ENCODE peak calls at places on chromosomes 12 and 14, in seven cellular contexts. One of them, this sample, is unnamed.

GRCh38 chr14:94646481-94646880 is 34.3 kb downstream of the SERPINA3 start:
- DNase-seq in left lung: no peak
- DNase-seq in BE2C: no peak
- DNase-seq in epithelial cell of esophagus: no peak
- DNase-seq in Caco-2: no peak
- DNase-seq in pancreas: no peak
- DNase-seq in astrocyte of the cerebellum: peak
- DNase-seq in this sample: peak

GRCh38 chr12:71415336-71416231 is 24.0 kb upstream of the LGR5 start:
- DNase-seq in left lung: no peak
- DNase-seq in BE2C: peak
- DNase-seq in epithelial cell of esophagus: peak
- DNase-seq in Caco-2: peak
- DNase-seq in pancreas: no peak
- DNase-seq in astrocyte of the cerebellum: peak
- DNase-seq in this sample: no peak

GRCh38 chr12:12736759-12737676 is 19.9 kb downstream of the CDKN1B start:
- DNase-seq in left lung: no peak
- DNase-seq in BE2C: peak
- DNase-seq in epithelial cell of esophagus: peak
- DNase-seq in Caco-2: peak
- DNase-seq in pancreas: no peak
- DNase-seq in astrocyte of the cerebellum: no peak
- DNase-seq in this sample: peak

GRCh38 chr14:105056303-105056831 is 8.9 kb downstream of the GPR132 start:
- DNase-seq in left lung: peak
- DNase-seq in BE2C: no peak
- DNase-seq in epithelial cell of esophagus: no peak
- DNase-seq in Caco-2: no peak
- DNase-seq in pancreas: no peak
- DNase-seq in astrocyte of the cerebellum: no peak
- DNase-seq in this sample: no peak

GRCh38 chr12:102528111-102528510 is 47.7 kb upstream of the IGF1 start:
- DNase-seq in left lung: no peak
- DNase-seq in BE2C: no peak
- DNase-seq in epithelial cell of esophagus: no peak
- DNase-seq in Caco-2: no peak
- DNase-seq in pancreas: no peak
- DNase-seq in astrocyte of the cerebellum: no peak
- DNase-seq in this sample: no peak

GRCh38 chr12:21566223-21566906 is 38.3 kb downstream of the GYS2 start:
- DNase-seq in left lung: no peak
- DNase-seq in BE2C: no peak
- DNase-seq in epithelial cell of esophagus: no peak
- DNase-seq in Caco-2: peak
- DNase-seq in pancreas: no peak
- DNase-seq in astrocyte of the cerebellum: no peak
- DNase-seq in this sample: no peak

GRCh38 chr14:89493406-89493805 is 76.4 kb upstream of the FOXN3 start:
- DNase-seq in left lung: no peak
- DNase-seq in BE2C: no peak
- DNase-seq in epithelial cell of esophagus: no peak
- DNase-seq in Caco-2: no peak
- DNase-seq in pancreas: no peak
- DNase-seq in astrocyte of the cerebellum: no peak
- DNase-seq in this sample: no peak

GRCh38 chr14:92160619-92161018 is 38.9 kb downstream of the CPSF2 start:
- DNase-seq in left lung: no peak
- DNase-seq in BE2C: no peak
- DNase-seq in epithelial cell of esophagus: peak
- DNase-seq in Caco-2: no peak
- DNase-seq in pancreas: no peak
- DNase-seq in astrocyte of the cerebellum: peak
- DNase-seq in this sample: peak

GRCh38 chr12:119681953-119682352 is 14.0 kb downstream of the PRKAB1 start:
- DNase-seq in left lung: no peak
- DNase-seq in BE2C: no peak
- DNase-seq in epithelial cell of esophagus: peak
- DNase-seq in Caco-2: no peak
- DNase-seq in pancreas: no peak
- DNase-seq in astrocyte of the cerebellum: no peak
- DNase-seq in this sample: no peak

GRCh38 chr12:13602217-13602616 is 379.2 kb downstream of the GRIN2B start:
- DNase-seq in left lung: no peak
- DNase-seq in BE2C: no peak
- DNase-seq in epithelial cell of esophagus: no peak
- DNase-seq in Caco-2: no peak
- DNase-seq in pancreas: no peak
- DNase-seq in astrocyte of the cerebellum: no peak
- DNase-seq in this sample: no peak

GRCh38 chr12:29239336-29239735 is 90.3 kb downstream of the FAR2 start:
- DNase-seq in left lung: no peak
- DNase-seq in BE2C: no peak
- DNase-seq in epithelial cell of esophagus: no peak
- DNase-seq in Caco-2: no peak
- DNase-seq in pancreas: no peak
- DNase-seq in astrocyte of the cerebellum: no peak
- DNase-seq in this sample: no peak

GRCh38 chr12:28998662-28999120 is 150.4 kb upstream of the FAR2 start:
- DNase-seq in left lung: peak
- DNase-seq in BE2C: peak
- DNase-seq in epithelial cell of esophagus: peak
- DNase-seq in Caco-2: peak
- DNase-seq in pancreas: no peak
- DNase-seq in astrocyte of the cerebellum: peak
- DNase-seq in this sample: peak

GRCh38 chr14:55581011-55581806 is 1.2 kb downstream of the KTN1 start:
- DNase-seq in left lung: peak
- DNase-seq in BE2C: peak
- DNase-seq in epithelial cell of esophagus: peak
- DNase-seq in Caco-2: peak
- DNase-seq in pancreas: peak
- DNase-seq in astrocyte of the cerebellum: no peak
- DNase-seq in this sample: peak

GRCh38 chr14:97180304-97181200 is 383.4 kb downstream of the VRK1 start:
- DNase-seq in left lung: no peak
- DNase-seq in BE2C: peak
- DNase-seq in epithelial cell of esophagus: peak
- DNase-seq in Caco-2: no peak
- DNase-seq in pancreas: no peak
- DNase-seq in astrocyte of the cerebellum: peak
- DNase-seq in this sample: peak

GRCh38 chr14:91284146-91284790 is 39.8 kb upstream of the GPR68 start:
- DNase-seq in left lung: no peak
- DNase-seq in BE2C: peak
- DNase-seq in epithelial cell of esophagus: peak
- DNase-seq in Caco-2: no peak
- DNase-seq in pancreas: no peak
- DNase-seq in astrocyte of the cerebellum: peak
- DNase-seq in this sample: peak

DNA sequence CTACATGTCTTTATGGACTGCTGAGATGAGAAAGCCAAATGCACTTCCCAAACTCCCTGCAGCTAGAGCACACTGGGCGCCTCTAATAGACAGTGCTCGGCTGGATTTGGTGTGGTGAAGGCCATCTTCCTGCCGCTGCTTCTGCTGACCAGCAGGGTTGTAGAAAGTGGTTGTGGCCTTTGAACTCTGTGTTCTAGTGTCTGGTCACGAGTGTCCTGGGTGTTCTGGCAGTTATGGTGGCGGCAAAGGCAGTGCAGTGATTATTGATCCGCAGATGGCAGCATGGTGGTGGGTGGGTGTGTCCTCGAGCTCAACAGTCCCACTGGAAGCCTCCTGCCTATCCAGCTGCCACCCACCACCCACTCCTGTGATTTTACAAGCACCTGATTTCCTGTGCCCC is 43.4 kb downstream of the SMIM41 start:
- DNase-seq in left lung: no peak
- DNase-seq in BE2C: no peak
- DNase-seq in epithelial cell of esophagus: no peak
- DNase-seq in Caco-2: no peak
- DNase-seq in pancreas: no peak
- DNase-seq in astrocyte of the cerebellum: no peak
- DNase-seq in this sample: no peak
- H3K4me3 ChIP-seq in left lung: no peak
- H3K4me3 ChIP-seq in BE2C: no peak
- H3K4me3 ChIP-seq in epithelial cell of esophagus: no peak
- H3K4me3 ChIP-seq in Caco-2: no peak
- H3K4me3 ChIP-seq in pancreas: no peak
- H3K4me3 ChIP-seq in astrocyte of the cerebellum: no peak
- H3K4me3 ChIP-seq in this sample: no peak

DNA sequence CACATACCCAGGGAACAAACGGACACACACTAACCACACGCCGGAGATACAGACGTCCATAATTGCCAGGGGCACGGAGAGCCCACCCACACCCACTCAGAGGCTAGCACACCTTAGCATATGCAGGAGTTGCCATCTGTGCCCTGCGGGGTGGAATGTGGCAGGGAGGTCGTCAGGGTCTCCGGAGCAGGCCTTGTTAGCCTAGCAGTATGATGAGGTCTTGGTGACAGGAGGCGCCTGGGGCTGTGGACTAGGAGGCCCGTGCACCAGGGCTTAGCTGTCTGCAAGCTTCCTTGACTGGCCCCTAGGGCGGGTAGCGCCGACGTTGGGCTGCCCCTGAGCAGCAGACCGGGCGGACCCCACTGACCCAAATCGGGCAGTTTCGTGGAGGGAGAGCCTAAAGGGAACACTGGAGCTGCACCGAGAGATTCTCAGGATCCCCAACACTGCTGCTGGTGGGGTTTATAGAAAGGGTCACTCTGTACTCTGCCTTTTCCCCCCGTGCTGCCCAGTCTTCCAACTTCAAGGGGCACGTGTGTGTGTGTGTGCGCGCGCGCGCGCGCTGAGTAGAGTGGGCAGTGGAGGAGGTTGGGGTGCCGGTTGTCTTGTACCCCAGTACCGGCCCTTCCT is 9.9 kb downstream of the STAC3 start:
- DNase-seq in left lung: peak
- DNase-seq in BE2C: peak
- DNase-seq in epithelial cell of esophagus: peak
- DNase-seq in Caco-2: peak
- DNase-seq in pancreas: no peak
- DNase-seq in astrocyte of the cerebellum: no peak
- DNase-seq in this sample: peak
- TF ChIP-seq CTCF in left lung: no peak
- TF ChIP-seq CTCF in BE2C: no peak
- TF ChIP-seq CTCF in epithelial cell of esophagus: no peak
- TF ChIP-seq CTCF in Caco-2: no peak
- TF ChIP-seq CTCF in pancreas: no peak
- TF ChIP-seq CTCF in astrocyte of the cerebellum: no peak
- TF ChIP-seq CTCF in this sample: no peak

GRCh38 chr14:60650382-60650961 is 1.2 kb upstream of the SIX1 start:
- DNase-seq in left lung: no peak
- DNase-seq in BE2C: no peak
- DNase-seq in epithelial cell of esophagus: peak
- DNase-seq in Caco-2: peak
- DNase-seq in pancreas: no peak
- DNase-seq in astrocyte of the cerebellum: no peak
- DNase-seq in this sample: peak
- H3K4me3 ChIP-seq in left lung: no peak
- H3K4me3 ChIP-seq in BE2C: no peak
- H3K4me3 ChIP-seq in epithelial cell of esophagus: peak
- H3K4me3 ChIP-seq in Caco-2: no peak
- H3K4me3 ChIP-seq in pancreas: no peak
- H3K4me3 ChIP-seq in astrocyte of the cerebellum: no peak
- H3K4me3 ChIP-seq in this sample: peak

DNA sequence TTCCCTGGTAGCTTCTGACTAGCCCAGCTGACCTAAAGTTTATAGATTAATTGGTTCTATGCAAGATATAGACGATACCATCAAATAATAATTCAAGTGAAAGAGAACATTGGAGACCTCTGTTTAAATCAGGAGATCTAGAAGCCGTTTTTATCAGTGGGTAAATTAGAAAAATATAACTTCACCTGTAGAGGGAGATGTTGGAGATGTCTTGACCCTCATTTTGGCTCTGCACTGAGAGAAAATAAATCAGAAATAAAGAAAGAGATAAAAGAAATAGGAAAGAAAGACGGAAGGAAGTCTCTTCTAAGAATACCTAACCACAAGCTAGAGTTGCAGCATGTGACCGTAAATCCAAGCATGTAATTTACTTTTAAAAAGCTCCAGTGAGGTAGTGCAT is 684.5 kb downstream of the C12orf50 start:
- DNase-seq in left lung: no peak
- DNase-seq in BE2C: no peak
- DNase-seq in epithelial cell of esophagus: peak
- DNase-seq in Caco-2: no peak
- DNase-seq in pancreas: no peak
- DNase-seq in astrocyte of the cerebellum: no peak
- DNase-seq in this sample: no peak
- TF ChIP-seq CTCF in left lung: no peak
- TF ChIP-seq CTCF in BE2C: peak
- TF ChIP-seq CTCF in epithelial cell of esophagus: peak
- TF ChIP-seq CTCF in Caco-2: no peak
- TF ChIP-seq CTCF in pancreas: no peak
- TF ChIP-seq CTCF in astrocyte of the cerebellum: peak
- TF ChIP-seq CTCF in this sample: no peak

GRCh38 chr12:75479963-75480461 is 543 bp upstream of the GLIPR1 start:
- DNase-seq in left lung: no peak
- DNase-seq in BE2C: no peak
- DNase-seq in epithelial cell of esophagus: peak
- DNase-seq in Caco-2: no peak
- DNase-seq in pancreas: no peak
- DNase-seq in astrocyte of the cerebellum: peak
- DNase-seq in this sample: peak
- H3K4me3 ChIP-seq in left lung: no peak
- H3K4me3 ChIP-seq in BE2C: no peak
- H3K4me3 ChIP-seq in epithelial cell of esophagus: no peak
- H3K4me3 ChIP-seq in Caco-2: no peak
- H3K4me3 ChIP-seq in pancreas: peak
- H3K4me3 ChIP-seq in astrocyte of the cerebellum: peak
- H3K4me3 ChIP-seq in this sample: peak

DNA sequence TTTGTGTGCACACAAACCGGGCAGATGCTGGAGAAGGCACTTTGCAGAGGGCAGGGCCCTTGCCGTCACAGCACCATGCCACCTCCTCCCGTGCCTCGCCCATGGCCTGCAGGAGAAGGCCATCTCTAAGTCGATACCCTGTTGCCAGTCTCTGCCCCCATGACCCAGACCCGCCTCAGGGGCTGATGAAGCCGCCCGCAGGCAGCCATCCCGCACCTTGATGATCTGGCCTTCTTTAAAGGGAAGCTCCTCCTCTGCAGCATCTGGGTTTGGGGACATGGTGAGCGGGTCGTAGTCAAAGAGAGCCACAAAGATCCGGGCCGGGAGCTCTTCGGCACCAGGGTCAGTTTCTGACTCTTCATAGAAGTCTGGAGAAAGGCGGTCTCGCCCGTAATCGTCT is 76.2 kb downstream of the PIWIL1 start:
- DNase-seq in left lung: no peak
- DNase-seq in BE2C: no peak
- DNase-seq in epithelial cell of esophagus: no peak
- DNase-seq in Caco-2: no peak
- DNase-seq in pancreas: no peak
- DNase-seq in astrocyte of the cerebellum: no peak
- DNase-seq in this sample: no peak
- TF ChIP-seq CTCF in left lung: no peak
- TF ChIP-seq CTCF in BE2C: no peak
- TF ChIP-seq CTCF in epithelial cell of esophagus: no peak
- TF ChIP-seq CTCF in Caco-2: no peak
- TF ChIP-seq CTCF in pancreas: no peak
- TF ChIP-seq CTCF in astrocyte of the cerebellum: no peak
- TF ChIP-seq CTCF in this sample: no peak

GRCh38 chr12:54006700-54007220 is 2.0 kb upstream of the HOXC8 start:
- DNase-seq in left lung: no peak
- DNase-seq in BE2C: no peak
- DNase-seq in epithelial cell of esophagus: no peak
- DNase-seq in Caco-2: peak
- DNase-seq in pancreas: no peak
- DNase-seq in astrocyte of the cerebellum: no peak
- DNase-seq in this sample: no peak
- H3K4me3 ChIP-seq in left lung: no peak
- H3K4me3 ChIP-seq in BE2C: no peak
- H3K4me3 ChIP-seq in epithelial cell of esophagus: no peak
- H3K4me3 ChIP-seq in Caco-2: peak
- H3K4me3 ChIP-seq in pancreas: peak
- H3K4me3 ChIP-seq in astrocyte of the cerebellum: no peak
- H3K4me3 ChIP-seq in this sample: no peak